ENCODE peak calls at places on chromosomes 4 and X, in six cellular contexts. P, Y, M, I, X and O are unnamed samples. For H3K4me1, the result is how much of the 10 kb centered on the place peaks cover.

GRCh38 chr4:149700272-149700671 is 115.4 kb downstream of the IQCM start:
- DNase-seq in X (no peak), P (no peak), M (no peak), I (no peak), Y (no peak), O (no peak)

GRCh38 chrX:118420462-118420861 is 74.6 kb downstream of the WDR44 start:
- DNase-seq in P (no peak), M (no peak), Y (no peak), I (no peak), X (no peak), O (peak)

GRCh38 chr4:121138014-121138413 is 26.1 kb downstream of the TNIP3 start:
- DNase-seq in X (no peak), I (no peak), P (no peak), M (no peak), Y (no peak), O (no peak)

GRCh38 chr4:80014531-80014930 is 58.5 kb downstream of the ANTXR2 start:
- DNase-seq in I (no peak), Y (no peak), M (no peak), P (no peak), X (no peak), O (no peak)

GRCh38 chr4:1055721-1056590 is 44.5 kb downstream of the FGFRL1 start:
- DNase-seq in X (no peak), P (peak), I (no peak), M (peak), Y (no peak), O (peak)

GRCh38 chr4:8847764-8848163 is 23.9 kb downstream of the HMX1 start:
- DNase-seq in I (no peak), M (peak), X (no peak), Y (peak), P (no peak), O (no peak)

GRCh38 chr4:23373269-23373668 is 516.6 kb downstream of the PPARGC1A start:
- DNase-seq in Y (no peak), P (peak), M (no peak), X (no peak), I (no peak), O (no peak)

GRCh38 chr4:53693408-53693807 is 102.1 kb upstream of the LNX1 start:
- DNase-seq in X (no peak), M (no peak), Y (no peak), I (no peak), P (no peak), O (no peak)

GRCh38 chrX:155774387-155774786 is 106.8 kb upstream of the VAMP7 start:
- DNase-seq in I (no peak), M (no peak), Y (no peak), P (no peak), X (no peak), O (no peak)

GRCh38 chr4:129526812-129527211 is 430.9 kb downstream of the C4orf33 start:
- DNase-seq in I (peak), Y (peak), P (no peak), X (no peak), M (no peak), O (no peak)

GRCh38 chrX:13923845-13924244 is 105.8 kb downstream of the GEMIN8 start:
- DNase-seq in Y (no peak), P (no peak), X (no peak), M (no peak), I (no peak), O (no peak)

GRCh38 chr4:146495277-146495676 is 26.5 kb downstream of the SLC10A7 start:
- DNase-seq in M (no peak), P (no peak), Y (no peak), X (no peak), I (peak), O (no peak)

GRCh38 chr4:110211007-110211769 is 12.8 kb upstream of the ELOVL6 start:
- DNase-seq in I (peak), P (no peak), M (no peak), Y (no peak), X (no peak), O (no peak)

GRCh38 chr4:70603856-70604255 is 11.8 kb downstream of the AMBN start:
- DNase-seq in X (no peak), I (no peak), M (no peak), Y (no peak), P (no peak), O (no peak)

GRCh38 chr4:166169111-166169510 is 296.1 kb downstream of the TLL1 start:
- DNase-seq in X (no peak), P (no peak), M (no peak), Y (peak), I (peak), O (no peak)

DNA sequence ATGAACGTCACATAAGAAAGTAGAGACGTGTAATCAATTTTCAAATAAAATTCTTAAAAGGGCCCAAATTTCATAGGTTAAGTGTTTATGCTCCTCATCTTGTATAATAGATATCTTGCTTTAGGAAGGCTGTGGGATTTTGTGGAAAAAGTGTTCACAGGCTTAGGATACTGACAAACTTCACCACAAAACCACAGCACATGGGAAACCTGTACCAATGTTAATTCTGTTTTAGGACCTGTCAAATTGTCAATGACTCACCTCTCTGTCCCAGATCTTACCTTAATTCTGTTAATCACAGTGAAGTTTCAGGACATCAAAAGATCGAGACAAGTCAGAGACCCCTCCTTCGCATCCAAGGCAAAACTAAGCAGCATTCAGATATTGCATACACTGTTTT is 24.2 kb downstream of the FGFBP1 start:
- DNase-seq in M (no peak), P (no peak), X (no peak), Y (no peak), I (no peak), O (no peak)
- H3K4me1 ChIP-seq in M (under half), P (under half), X (under half), Y (under half), I (under half), O (under half)

DNA sequence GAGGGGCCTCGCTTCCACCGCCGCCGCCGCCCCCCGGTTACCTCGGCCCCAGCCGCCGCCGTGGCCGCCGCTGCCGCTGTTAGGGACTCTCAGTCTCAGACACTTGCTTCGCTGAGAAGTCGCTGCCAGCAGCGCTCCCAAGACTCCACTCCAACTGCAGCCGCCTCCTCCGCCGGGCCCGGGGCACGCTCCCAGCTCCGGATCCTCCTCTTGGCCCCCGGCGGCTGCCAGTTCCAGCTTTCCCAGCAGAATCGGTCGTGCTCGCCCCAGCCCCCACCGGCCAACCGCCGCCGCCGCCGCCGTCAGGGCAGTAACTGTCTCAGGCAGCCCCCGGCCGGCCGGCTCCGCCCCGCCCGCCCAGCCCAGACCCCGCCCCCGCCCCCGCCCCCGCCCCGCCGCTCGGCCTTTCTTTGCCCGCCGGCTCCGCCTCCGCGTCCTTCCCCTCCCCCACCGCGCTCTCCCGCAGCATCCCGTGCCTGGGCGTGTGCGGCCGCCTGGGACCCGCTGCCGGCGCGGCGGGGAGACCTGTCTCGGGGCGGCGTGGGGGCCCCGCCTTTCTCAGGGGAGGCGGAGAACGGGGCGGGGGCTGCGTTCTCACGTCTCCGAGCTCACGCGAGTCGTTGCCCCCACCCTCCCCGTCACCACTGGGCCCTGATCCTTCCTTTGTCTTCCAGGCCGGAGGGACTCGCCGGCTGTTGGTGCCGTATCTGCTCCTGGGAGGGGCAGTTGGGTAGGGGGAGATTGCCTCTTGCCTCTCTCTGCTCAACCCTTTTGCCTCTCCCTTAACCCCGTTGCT is at the start of gene ANKRD50:
- DNase-seq in M (peak), P (peak), X (peak), I (peak), Y (peak), O (peak)
- TF ChIP-seq POLR2A in M (peak), P (no peak), X (peak), I (peak), Y (peak), O (peak)

GRCh38 chr4:163473130-163473529 is 424 bp downstream of the TKTL2 start:
- DNase-seq in Y (no peak), P (no peak), X (no peak), M (no peak), I (no peak), O (no peak)

GRCh38 chr4:163476761-163477438 is 3.3 kb upstream of the TKTL2 start:
- DNase-seq in Y (no peak), X (no peak), M (no peak), I (no peak), P (no peak), O (no peak)

GRCh38 chr4:163473576-163473975 is at the start of gene TKTL2:
- DNase-seq in P (no peak), I (no peak), M (no peak), Y (no peak), X (no peak), O (no peak)

DNA sequence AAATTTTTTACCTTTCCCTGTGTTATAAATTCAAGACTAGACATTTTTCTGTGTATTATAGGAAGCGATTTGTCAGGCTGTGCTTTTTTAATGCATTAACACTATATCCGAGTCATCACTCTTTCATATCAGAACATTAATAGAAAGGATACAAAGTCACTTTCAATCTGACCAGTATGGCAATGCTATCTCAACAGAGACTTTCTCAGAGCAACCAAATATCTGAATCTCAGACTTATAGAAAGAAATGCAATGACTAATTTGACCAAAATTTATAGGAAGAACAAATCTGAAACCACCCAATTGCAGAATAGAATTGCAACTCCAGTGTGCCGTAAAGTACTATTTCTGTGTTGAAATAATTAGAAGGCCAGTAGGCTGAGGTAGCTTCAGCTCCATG is 473 bp upstream of the TKTL2 start:
- DNase-seq in M (no peak), X (no peak), Y (no peak), P (no peak), I (no peak), O (no peak)
- H3K4me1 ChIP-seq in M (under half), X (under half), Y (under half), P (under half), I (under half), O (under half)

GRCh38 chr4:153467154-153467896 is 1.2 kb downstream of the TMEM131L start:
- DNase-seq in I (peak), M (peak), P (peak), X (peak), Y (peak), O (peak)
- TF ChIP-seq POLR2A in I (no peak), M (no peak), P (no peak), X (no peak), Y (no peak), O (no peak)